ENCODE peak calls at places on chromosome 14, in six cellular contexts. A, T, Q, V, J and P are unnamed samples. For H3K4me1, the result is how much of the 10 kb centered on the place peaks cover.

GRCh38 chr14:101781240-101782061 is 19.9 kb downstream of the PPP2R5C start:
- DNase-seq in J (no peak), V (peak), A (no peak), T (no peak), Q (peak), P (no peak)

GRCh38 chr14:50920482-50921225 is 23.6 kb downstream of the PYGL start:
- DNase-seq in Q (no peak), V (no peak), J (no peak), A (no peak), T (no peak), P (no peak)

GRCh38 chr14:103576371-103577024 is 13.7 kb downstream of the COA8 start:
- DNase-seq in V (no peak), T (no peak), A (peak), Q (peak), J (peak), P (peak)

GRCh38 chr14:61420326-61420725 is 98.9 kb downstream of the PRKCH start:
- DNase-seq in Q (peak), T (no peak), A (no peak), V (no peak), J (no peak), P (no peak)

GRCh38 chr14:101823511-101824120 is 62.1 kb downstream of the PPP2R5C start:
- DNase-seq in J (peak), T (no peak), Q (no peak), V (peak), A (peak), P (peak)

GRCh38 chr14:94581127-94581999 is at the start of gene SERPINA5:
- DNase-seq in T (no peak), Q (peak), J (no peak), V (no peak), A (peak), P (no peak)

GRCh38 chr14:101220921-101221510 is 317.5 kb upstream of the RTL1 start:
- DNase-seq in Q (no peak), T (no peak), V (no peak), J (no peak), A (no peak), P (no peak)

GRCh38 chr14:101717663-101718490 is 43.6 kb upstream of the PPP2R5C start:
- DNase-seq in V (no peak), Q (peak), J (no peak), A (no peak), T (no peak), P (no peak)

GRCh38 chr14:105398726-105399440 is 545 bp downstream of the TEX22 start:
- DNase-seq in J (no peak), A (no peak), T (no peak), V (no peak), Q (no peak), P (no peak)

GRCh38 chr14:68604361-68604730 is 188.5 kb downstream of the ZFP36L1 start:
- DNase-seq in J (no peak), Q (peak), T (no peak), A (no peak), V (no peak), P (no peak)
- H3K4me1 ChIP-seq in J (under half), Q (under half), T (under half), A (under half), V (under half), P (under half)

GRCh38 chr14:68279777-68280233 is 460.2 kb downstream of the RAD51B start:
- DNase-seq in Q (no peak), T (no peak), J (no peak), V (no peak), A (no peak), P (no peak)

GRCh38 chr14:68279437-68279720 is 459.8 kb downstream of the RAD51B start:
- DNase-seq in J (no peak), T (no peak), Q (no peak), V (no peak), A (no peak), P (no peak)

GRCh38 chr14:68282479-68283377 is 463.1 kb downstream of the RAD51B start:
- DNase-seq in V (peak), T (no peak), Q (no peak), J (no peak), A (no peak), P (no peak)

GRCh38 chr14:68281497-68281896 is 461.9 kb downstream of the RAD51B start:
- DNase-seq in A (no peak), Q (no peak), V (no peak), J (no peak), T (no peak), P (no peak)

DNA sequence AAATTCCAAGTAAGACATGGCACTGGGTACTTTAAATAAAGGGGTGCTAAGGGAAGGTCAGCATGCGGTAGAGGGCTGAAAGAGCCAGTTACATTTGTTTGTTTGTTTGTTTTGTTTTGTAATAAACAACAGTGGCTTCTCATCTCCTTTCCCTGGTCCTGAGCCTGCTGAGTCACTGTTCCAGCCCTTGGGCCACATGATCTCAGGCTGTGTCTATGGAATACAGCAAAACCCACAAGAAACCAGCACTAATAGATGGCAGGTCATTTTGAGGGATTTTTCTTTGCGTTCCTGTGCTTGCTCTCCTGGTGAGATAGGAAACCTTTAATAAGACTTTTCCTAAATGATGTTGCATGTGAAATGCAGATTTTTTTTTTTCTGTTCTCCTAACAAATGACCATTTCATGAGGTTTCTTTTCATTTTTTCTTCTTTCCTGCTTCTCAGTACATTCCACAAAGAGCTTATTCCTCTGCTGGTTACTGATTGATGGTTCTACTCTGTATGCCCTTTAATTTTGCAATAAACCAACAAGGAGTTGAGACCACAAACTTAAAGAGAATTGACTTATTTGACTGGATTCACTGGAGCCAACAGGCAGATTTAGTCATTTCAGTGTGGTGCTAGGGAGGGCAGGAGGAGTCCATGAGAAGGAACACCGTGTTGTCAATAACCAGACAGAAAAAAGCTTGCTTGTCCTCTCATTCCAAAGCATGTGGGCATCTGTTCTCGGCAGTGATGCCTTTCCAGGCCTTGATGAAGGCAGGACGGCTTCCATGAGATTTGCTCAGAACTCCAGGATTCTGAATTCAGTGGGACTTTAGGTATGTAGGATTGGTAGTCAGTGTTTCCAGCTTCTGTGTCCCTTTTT is 459.2 kb downstream of the RAD51B start:
- DNase-seq in V (no peak), A (peak), J (no peak), Q (no peak), T (no peak), P (no peak)
- H3K4me1 ChIP-seq in V (under half), A (under half), J (under half), Q (under half), T (under half), P (under half)

DNA sequence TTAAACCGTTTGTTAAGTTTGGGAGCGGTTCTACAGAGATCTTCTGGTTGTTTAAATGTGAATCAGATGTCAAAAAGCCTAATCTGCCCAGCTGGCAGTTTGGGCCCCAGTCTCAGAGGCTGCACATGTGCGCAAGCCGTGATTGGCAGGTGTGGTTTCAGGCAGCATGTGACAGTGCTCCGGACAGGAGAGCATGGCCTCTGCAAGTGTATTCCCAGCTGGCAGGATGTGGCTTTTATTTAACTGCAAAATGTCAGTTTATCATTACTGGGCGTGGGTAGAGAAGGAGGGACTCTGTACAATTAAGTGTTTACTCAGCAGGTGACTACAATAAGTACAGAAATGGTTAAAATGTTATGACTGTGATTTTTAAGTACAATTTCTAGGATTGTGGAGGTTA is 77.5 kb downstream of the PELI2 start:
- DNase-seq in A (peak), V (peak), J (peak), Q (no peak), T (no peak), P (peak)
- H3K4me1 ChIP-seq in A (under half), V (under half), J (under half), Q (under half), T (under half), P (under half)

DNA sequence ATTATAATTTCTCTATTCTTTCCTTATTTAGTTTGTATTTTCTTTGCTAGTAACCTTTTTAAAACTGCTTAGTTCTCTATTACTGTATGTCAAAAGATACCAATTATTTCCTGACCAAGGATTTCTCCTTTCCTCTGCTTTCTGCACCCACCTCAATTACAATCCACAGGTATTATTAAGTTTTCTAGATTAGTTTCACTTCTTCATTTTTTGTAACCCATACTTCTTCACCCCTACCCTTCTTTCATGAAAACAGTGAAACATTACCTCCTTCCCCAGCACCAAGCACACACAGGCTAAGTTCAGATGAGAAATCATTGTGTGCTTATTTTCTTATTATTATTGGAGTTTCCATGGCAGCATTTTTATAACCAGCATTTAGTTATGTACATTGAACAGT is 318.5 kb upstream of the MDGA2 start:
- DNase-seq in A (no peak), J (no peak), V (no peak), Q (no peak), T (no peak), P (no peak)
- H3K4me1 ChIP-seq in A (under half), J (under half), V (under half), Q (under half), T (under half), P (under half)

GRCh38 chr14:73788871-73789590 is 62.6 kb upstream of the PTGR2 start:
- DNase-seq in T (no peak), V (no peak), Q (no peak), A (no peak), J (no peak), P (no peak)

GRCh38 chr14:73795466-73795865 is 56.2 kb upstream of the PTGR2 start:
- DNase-seq in A (no peak), T (no peak), Q (no peak), V (no peak), J (no peak), P (no peak)

GRCh38 chr14:73789996-73790581 is 61.5 kb upstream of the PTGR2 start:
- DNase-seq in V (no peak), T (no peak), A (peak), Q (no peak), J (peak), P (peak)

GRCh38 chr14:73795974-73796373 is 55.7 kb upstream of the PTGR2 start:
- DNase-seq in A (peak), V (no peak), Q (no peak), J (peak), T (no peak), P (peak)

GRCh38 chr14:73792476-73792875 is 59.2 kb upstream of the PTGR2 start:
- DNase-seq in T (no peak), A (no peak), V (no peak), J (no peak), Q (peak), P (no peak)
- H3K4me1 ChIP-seq in T (under half), A (under half), V (under half), J (under half), Q (under half), P (half or more)